ENCODE peak calls at places on chromosomes 16 and 17, in six cellular contexts. One of them, this sample, is unnamed.
A peak's percentile ranks its signal among the peaks of the same experiment; 100 is the strongest.

GRCh38 chr17:16407911-16408588 is 7.3 kb upstream of the TRPV2 start:
- DNase-seq in omental fat pad: peak; percentile 72
- DNase-seq in AG10803: peak; percentile 33
- DNase-seq in tibial nerve: peak; percentile 82
- DNase-seq in lower lobe of right lung: peak; percentile 70
- DNase-seq in tibial artery: peak; percentile 89
- DNase-seq in this sample: peak; percentile 89

GRCh38 chr17:72613411-72614292 is 478.8 kb downstream of the SLC39A11 start:
- DNase-seq in omental fat pad: no peak
- DNase-seq in AG10803: peak; percentile 54
- DNase-seq in tibial nerve: no peak
- DNase-seq in lower lobe of right lung: no peak
- DNase-seq in tibial artery: no peak
- DNase-seq in this sample: no peak

GRCh38 chr17:64682261-64683181 is 20.4 kb upstream of the SMURF2 start:
- DNase-seq in omental fat pad: no peak
- DNase-seq in AG10803: peak; percentile 59
- DNase-seq in tibial nerve: no peak
- DNase-seq in lower lobe of right lung: no peak
- DNase-seq in tibial artery: no peak
- DNase-seq in this sample: no peak

GRCh38 chr17:66652840-66653507 is 181.9 kb upstream of the CACNG5 start:
- DNase-seq in omental fat pad: no peak
- DNase-seq in AG10803: peak; percentile 11
- DNase-seq in tibial nerve: no peak
- DNase-seq in lower lobe of right lung: no peak
- DNase-seq in tibial artery: no peak
- DNase-seq in this sample: no peak

GRCh38 chr17:57955183-57955952 is at the start of gene CUEDC1:
- DNase-seq in omental fat pad: no peak
- DNase-seq in AG10803: peak; percentile 64
- DNase-seq in tibial nerve: peak; percentile 53
- DNase-seq in lower lobe of right lung: peak; percentile 89
- DNase-seq in tibial artery: peak; percentile 68
- DNase-seq in this sample: peak; percentile 86

GRCh38 chr16:74626741-74627416 is 20.0 kb upstream of the GLG1 start:
- DNase-seq in omental fat pad: no peak
- DNase-seq in AG10803: no peak
- DNase-seq in tibial nerve: no peak
- DNase-seq in lower lobe of right lung: no peak
- DNase-seq in tibial artery: no peak
- DNase-seq in this sample: peak; percentile 46

GRCh38 chr17:80619535-80620235 is 75.0 kb downstream of the RPTOR start:
- DNase-seq in omental fat pad: no peak
- DNase-seq in AG10803: no peak
- DNase-seq in tibial nerve: no peak
- DNase-seq in lower lobe of right lung: no peak
- DNase-seq in tibial artery: no peak
- DNase-seq in this sample: no peak

GRCh38 chr16:3513892-3514600 is 13.2 kb downstream of the CLUAP1 start:
- DNase-seq in omental fat pad: no peak
- DNase-seq in AG10803: no peak
- DNase-seq in tibial nerve: no peak
- DNase-seq in lower lobe of right lung: no peak
- DNase-seq in tibial artery: no peak
- DNase-seq in this sample: no peak

GRCh38 chr17:30095507-30096244 is 20.9 kb upstream of the NSRP1 start:
- DNase-seq in omental fat pad: no peak
- DNase-seq in AG10803: peak; percentile 79
- DNase-seq in tibial nerve: peak; percentile 47
- DNase-seq in lower lobe of right lung: no peak
- DNase-seq in tibial artery: no peak
- DNase-seq in this sample: no peak

GRCh38 chr16:86977076-86977676 is 340.0 kb downstream of the C16orf95 start:
- DNase-seq in omental fat pad: no peak
- DNase-seq in AG10803: no peak
- DNase-seq in tibial nerve: no peak
- DNase-seq in lower lobe of right lung: no peak
- DNase-seq in tibial artery: no peak
- DNase-seq in this sample: no peak

GRCh38 chr17:81890447-81891302 is 711 bp downstream of the ALYREF start:
- DNase-seq in omental fat pad: no peak
- DNase-seq in AG10803: no peak
- DNase-seq in tibial nerve: no peak
- DNase-seq in lower lobe of right lung: no peak
- DNase-seq in tibial artery: no peak
- DNase-seq in this sample: no peak

GRCh38 chr17:64040201-64040600 is 19.8 kb upstream of the ICAM2 start:
- DNase-seq in omental fat pad: no peak
- DNase-seq in AG10803: no peak
- DNase-seq in tibial nerve: no peak
- DNase-seq in lower lobe of right lung: no peak
- DNase-seq in tibial artery: no peak
- DNase-seq in this sample: no peak

GRCh38 chr17:27578718-27579085 is 52.3 kb upstream of the LGALS9 start:
- DNase-seq in omental fat pad: no peak
- DNase-seq in AG10803: no peak
- DNase-seq in tibial nerve: no peak
- DNase-seq in lower lobe of right lung: no peak
- DNase-seq in tibial artery: no peak
- DNase-seq in this sample: peak; percentile 84

GRCh38 chr17:35788504-35788998 is 6.9 kb downstream of the MMP28 start:
- DNase-seq in omental fat pad: no peak
- DNase-seq in AG10803: peak; percentile 80
- DNase-seq in tibial nerve: peak; percentile 61
- DNase-seq in lower lobe of right lung: no peak
- DNase-seq in tibial artery: no peak
- DNase-seq in this sample: no peak

GRCh38 chr16:24721830-24722238 is 7.6 kb upstream of the TNRC6A start:
- DNase-seq in omental fat pad: no peak
- DNase-seq in AG10803: no peak
- DNase-seq in tibial nerve: no peak
- DNase-seq in lower lobe of right lung: no peak
- DNase-seq in tibial artery: no peak
- DNase-seq in this sample: no peak

GRCh38 chr16:56481468-56482112 is 30.2 kb downstream of the OGFOD1 start:
- DNase-seq in omental fat pad: no peak
- DNase-seq in AG10803: no peak
- DNase-seq in tibial nerve: no peak
- DNase-seq in lower lobe of right lung: no peak
- DNase-seq in tibial artery: no peak
- DNase-seq in this sample: no peak

GRCh38 chr16:76946879-76947278 is 244.1 kb upstream of the MON1B start:
- DNase-seq in omental fat pad: no peak
- DNase-seq in AG10803: peak; percentile 51
- DNase-seq in tibial nerve: no peak
- DNase-seq in lower lobe of right lung: no peak
- DNase-seq in tibial artery: no peak
- DNase-seq in this sample: no peak

GRCh38 chr17:81200695-81201580 is 21.8 kb downstream of the CEP131 start:
- DNase-seq in omental fat pad: no peak
- DNase-seq in AG10803: peak; percentile 69
- DNase-seq in tibial nerve: peak; percentile 83
- DNase-seq in lower lobe of right lung: peak; percentile 63
- DNase-seq in tibial artery: peak; percentile 51
- DNase-seq in this sample: peak; percentile 77

DNA sequence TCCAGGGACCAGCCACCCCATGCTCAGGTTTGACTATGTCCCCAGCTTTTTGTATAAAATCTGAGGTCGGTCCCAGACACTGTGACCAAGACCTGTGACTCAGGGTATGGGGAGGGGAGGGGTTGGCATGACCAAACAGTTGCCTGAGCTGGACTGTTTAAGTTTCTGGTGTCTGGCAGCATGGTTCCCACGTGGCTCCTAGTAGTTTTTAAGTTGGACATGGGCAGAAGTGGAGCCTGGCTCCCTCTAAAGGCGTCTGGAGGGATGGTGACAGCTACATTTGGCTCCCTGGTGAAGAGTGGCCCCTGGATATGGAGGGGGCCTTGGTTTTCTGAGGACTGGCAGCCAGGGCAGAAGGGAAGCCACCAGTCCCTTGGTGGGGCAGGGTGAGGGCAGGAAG is 7.9 kb downstream of the SMCR8 start:
- DNase-seq in omental fat pad: no peak
- DNase-seq in AG10803: no peak
- DNase-seq in tibial nerve: no peak
- DNase-seq in lower lobe of right lung: no peak
- DNase-seq in tibial artery: no peak
- DNase-seq in this sample: no peak
- TF ChIP-seq CTCF in omental fat pad: no peak
- TF ChIP-seq CTCF in AG10803: no peak
- TF ChIP-seq CTCF in tibial nerve: no peak
- TF ChIP-seq CTCF in lower lobe of right lung: no peak
- TF ChIP-seq CTCF in tibial artery: no peak
- TF ChIP-seq CTCF in this sample: no peak

GRCh38 chr16:22123146-22123545 is 30.8 kb downstream of the VWA3A start:
- DNase-seq in omental fat pad: no peak
- DNase-seq in AG10803: no peak
- DNase-seq in tibial nerve: no peak
- DNase-seq in lower lobe of right lung: no peak
- DNase-seq in tibial artery: no peak
- DNase-seq in this sample: peak; percentile 37
- TF ChIP-seq CTCF in omental fat pad: no peak
- TF ChIP-seq CTCF in AG10803: no peak
- TF ChIP-seq CTCF in tibial nerve: no peak
- TF ChIP-seq CTCF in lower lobe of right lung: no peak
- TF ChIP-seq CTCF in tibial artery: no peak
- TF ChIP-seq CTCF in this sample: no peak

GRCh38 chr16:22424161-22424937 is 49.9 kb upstream of the CDR2 start:
- DNase-seq in omental fat pad: no peak
- DNase-seq in AG10803: peak; percentile 82
- DNase-seq in tibial nerve: no peak
- DNase-seq in lower lobe of right lung: no peak
- DNase-seq in tibial artery: peak; percentile 52
- DNase-seq in this sample: no peak
- TF ChIP-seq CTCF in omental fat pad: no peak
- TF ChIP-seq CTCF in AG10803: no peak
- TF ChIP-seq CTCF in tibial nerve: no peak
- TF ChIP-seq CTCF in lower lobe of right lung: no peak
- TF ChIP-seq CTCF in tibial artery: no peak
- TF ChIP-seq CTCF in this sample: no peak

GRCh38 chr16:26651884-26652283 is 414.8 kb upstream of the C16orf82 start:
- DNase-seq in omental fat pad: no peak
- DNase-seq in AG10803: no peak
- DNase-seq in tibial nerve: no peak
- DNase-seq in lower lobe of right lung: no peak
- DNase-seq in tibial artery: no peak
- DNase-seq in this sample: no peak
- TF ChIP-seq CTCF in omental fat pad: no peak
- TF ChIP-seq CTCF in AG10803: no peak
- TF ChIP-seq CTCF in tibial nerve: no peak
- TF ChIP-seq CTCF in lower lobe of right lung: no peak
- TF ChIP-seq CTCF in tibial artery: no peak
- TF ChIP-seq CTCF in this sample: no peak

DNA sequence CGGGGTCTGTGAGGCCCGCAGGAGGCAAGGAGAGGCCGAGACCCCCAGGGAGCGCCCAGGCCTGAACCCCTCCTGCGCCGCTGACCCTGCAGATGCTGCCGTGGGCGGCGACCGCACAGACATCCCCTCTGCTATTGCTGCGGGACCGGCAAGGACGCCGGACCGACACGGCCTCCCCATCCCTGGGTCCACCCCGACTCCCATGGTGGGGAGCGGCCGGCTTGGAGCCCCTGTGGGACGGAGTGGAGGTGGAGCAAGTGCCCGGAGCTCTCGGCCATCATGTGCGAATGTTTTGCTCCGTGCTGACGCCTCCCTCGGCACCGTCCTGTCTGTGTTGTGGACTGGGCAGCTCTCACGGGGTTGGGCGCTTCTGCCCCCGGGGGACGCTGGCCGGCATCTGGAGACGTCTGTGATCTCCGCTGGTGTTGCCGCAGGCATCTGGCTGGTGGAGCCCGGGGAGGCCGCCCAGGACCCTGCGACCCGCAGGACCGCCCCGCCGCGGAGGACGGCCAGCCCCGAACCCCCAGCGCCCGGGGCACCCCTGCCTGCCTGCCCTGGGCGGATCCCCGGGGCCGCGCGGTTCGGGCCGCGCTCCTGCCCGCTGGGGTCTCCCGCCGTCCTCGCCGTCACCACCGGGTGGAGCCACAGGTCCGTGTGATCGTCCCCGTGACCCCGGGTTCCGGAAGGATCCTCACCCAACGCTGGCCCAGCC is 12.8 kb upstream of the GNG13 start:
- DNase-seq in omental fat pad: no peak
- DNase-seq in AG10803: peak; percentile 6
- DNase-seq in tibial nerve: peak; percentile 26
- DNase-seq in lower lobe of right lung: no peak
- DNase-seq in tibial artery: no peak
- DNase-seq in this sample: peak; percentile 78
- TF ChIP-seq CTCF in omental fat pad: no peak
- TF ChIP-seq CTCF in AG10803: peak; percentile 57
- TF ChIP-seq CTCF in tibial nerve: peak; percentile 70
- TF ChIP-seq CTCF in lower lobe of right lung: peak; percentile 52
- TF ChIP-seq CTCF in tibial artery: peak; percentile 22
- TF ChIP-seq CTCF in this sample: peak; percentile 62

GRCh38 chr16:67200491-67200890 is 1.6 kb downstream of the ELMO3 start:
- DNase-seq in omental fat pad: no peak
- DNase-seq in AG10803: no peak
- DNase-seq in tibial nerve: no peak
- DNase-seq in lower lobe of right lung: no peak
- DNase-seq in tibial artery: no peak
- DNase-seq in this sample: no peak

GRCh38 chr16:67201411-67202345 is 2.7 kb downstream of the ELMO3 start:
- DNase-seq in omental fat pad: no peak
- DNase-seq in AG10803: no peak
- DNase-seq in tibial nerve: no peak
- DNase-seq in lower lobe of right lung: no peak
- DNase-seq in tibial artery: no peak
- DNase-seq in this sample: peak; percentile 27

GRCh38 chr16:67199011-67199807 is at the start of gene ELMO3:
- DNase-seq in omental fat pad: no peak
- DNase-seq in AG10803: no peak
- DNase-seq in tibial nerve: no peak
- DNase-seq in lower lobe of right lung: peak; percentile 77
- DNase-seq in tibial artery: no peak
- DNase-seq in this sample: peak; percentile 36

GRCh38 chr16:67198238-67198734 is 645 bp upstream of the ELMO3 start:
- DNase-seq in omental fat pad: no peak
- DNase-seq in AG10803: peak; percentile 42
- DNase-seq in tibial nerve: no peak
- DNase-seq in lower lobe of right lung: peak; percentile 70
- DNase-seq in tibial artery: no peak
- DNase-seq in this sample: peak; percentile 56

GRCh38 chr16:67199808-67200198 is 872 bp downstream of the ELMO3 start:
- DNase-seq in omental fat pad: no peak
- DNase-seq in AG10803: no peak
- DNase-seq in tibial nerve: no peak
- DNase-seq in lower lobe of right lung: no peak
- DNase-seq in tibial artery: no peak
- DNase-seq in this sample: peak; percentile 22
- TF ChIP-seq CTCF in omental fat pad: no peak
- TF ChIP-seq CTCF in AG10803: no peak
- TF ChIP-seq CTCF in tibial nerve: no peak
- TF ChIP-seq CTCF in lower lobe of right lung: no peak
- TF ChIP-seq CTCF in tibial artery: no peak
- TF ChIP-seq CTCF in this sample: no peak

GRCh38 chr17:632551-632950 is 82.1 kb downstream of the VPS53 start:
- DNase-seq in omental fat pad: no peak
- DNase-seq in AG10803: no peak
- DNase-seq in tibial nerve: no peak
- DNase-seq in lower lobe of right lung: no peak
- DNase-seq in tibial artery: no peak
- DNase-seq in this sample: no peak
- TF ChIP-seq CTCF in omental fat pad: no peak
- TF ChIP-seq CTCF in AG10803: no peak
- TF ChIP-seq CTCF in tibial nerve: no peak
- TF ChIP-seq CTCF in lower lobe of right lung: no peak
- TF ChIP-seq CTCF in tibial artery: no peak
- TF ChIP-seq CTCF in this sample: no peak

This sample was measured in GM13976.